ENCODE peak calls at places on chromosomes 5 and 9, in four cellular contexts. A, R, X and L are unnamed samples.

GRCh38 chr5:159456261-159456660 is 126.0 kb upstream of the IL12B start:
- DNase-seq in A (no peak), X (no peak), R (no peak), L (no peak)

GRCh38 chr5:107467137-107467932 is 203.4 kb downstream of the EFNA5 start:
- DNase-seq in X (no peak), A (no peak), R (no peak), L (no peak)

GRCh38 chr5:124735169-124735858 is 11.1 kb downstream of the ZNF608 start:
- DNase-seq in R (peak), X (no peak), A (no peak), L (no peak)

GRCh38 chr5:1093361-1093760 is 18.5 kb downstream of the SLC12A7 start:
- DNase-seq in A (no peak), R (no peak), X (no peak), L (no peak)

GRCh38 chr9:107749787-107750444 is 260.3 kb upstream of the KLF4 start:
- DNase-seq in X (no peak), A (peak), R (peak), L (no peak)

GRCh38 chr9:104767507-104767906 is 3.6 kb downstream of the NIPSNAP3B start:
- DNase-seq in A (no peak), X (no peak), R (no peak), L (no peak)

GRCh38 chr5:50744761-50745160 is 78.3 kb downstream of the PARP8 start:
- DNase-seq in A (no peak), R (no peak), X (peak), L (no peak)

GRCh38 chr5:35247645-35248034 is 17.4 kb upstream of the PRLR start:
- DNase-seq in X (no peak), R (no peak), A (no peak), L (no peak)

GRCh38 chr5:16483361-16483760 is 17.8 kb upstream of the ZNF622 start:
- DNase-seq in R (no peak), X (no peak), A (no peak), L (no peak)

DNA sequence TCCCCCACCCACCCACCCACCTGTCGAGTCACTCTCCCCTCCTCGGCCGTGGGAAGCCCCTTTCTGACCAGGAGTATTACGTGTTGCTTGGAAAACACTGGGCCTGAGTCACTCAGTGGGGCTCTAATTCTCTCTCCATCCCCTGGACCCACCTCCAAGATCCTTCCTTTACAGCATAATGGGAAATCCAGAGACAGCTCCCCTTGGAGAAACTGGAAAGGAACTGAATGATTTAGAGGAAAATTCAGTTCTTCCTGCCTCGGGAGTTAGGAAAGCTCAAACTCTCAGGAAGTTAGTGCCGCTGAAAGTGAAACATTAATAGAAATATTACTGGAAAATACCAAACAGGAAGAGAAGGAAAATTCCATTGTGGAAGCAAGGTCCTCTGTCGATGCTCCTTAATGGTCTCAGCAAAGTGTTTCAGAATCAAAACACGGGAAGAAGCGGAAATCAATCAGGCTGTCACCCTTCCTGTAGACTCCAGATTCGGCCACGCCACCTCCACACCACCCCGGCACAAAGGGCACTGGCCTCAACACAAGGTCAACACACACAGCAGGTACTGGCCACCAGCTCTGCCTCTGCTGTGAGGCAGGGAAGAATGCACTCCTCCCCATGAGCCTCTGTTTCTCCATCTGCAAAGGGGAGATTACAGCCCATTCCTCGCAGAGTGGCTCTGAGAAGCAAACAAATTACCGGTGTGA is 9.6 kb downstream of the SHB start:
- DNase-seq in R (no peak), X (no peak), A (peak), L (no peak)
- TF ChIP-seq YY1 in R (no peak), X (no peak), A (peak), L (no peak)

DNA sequence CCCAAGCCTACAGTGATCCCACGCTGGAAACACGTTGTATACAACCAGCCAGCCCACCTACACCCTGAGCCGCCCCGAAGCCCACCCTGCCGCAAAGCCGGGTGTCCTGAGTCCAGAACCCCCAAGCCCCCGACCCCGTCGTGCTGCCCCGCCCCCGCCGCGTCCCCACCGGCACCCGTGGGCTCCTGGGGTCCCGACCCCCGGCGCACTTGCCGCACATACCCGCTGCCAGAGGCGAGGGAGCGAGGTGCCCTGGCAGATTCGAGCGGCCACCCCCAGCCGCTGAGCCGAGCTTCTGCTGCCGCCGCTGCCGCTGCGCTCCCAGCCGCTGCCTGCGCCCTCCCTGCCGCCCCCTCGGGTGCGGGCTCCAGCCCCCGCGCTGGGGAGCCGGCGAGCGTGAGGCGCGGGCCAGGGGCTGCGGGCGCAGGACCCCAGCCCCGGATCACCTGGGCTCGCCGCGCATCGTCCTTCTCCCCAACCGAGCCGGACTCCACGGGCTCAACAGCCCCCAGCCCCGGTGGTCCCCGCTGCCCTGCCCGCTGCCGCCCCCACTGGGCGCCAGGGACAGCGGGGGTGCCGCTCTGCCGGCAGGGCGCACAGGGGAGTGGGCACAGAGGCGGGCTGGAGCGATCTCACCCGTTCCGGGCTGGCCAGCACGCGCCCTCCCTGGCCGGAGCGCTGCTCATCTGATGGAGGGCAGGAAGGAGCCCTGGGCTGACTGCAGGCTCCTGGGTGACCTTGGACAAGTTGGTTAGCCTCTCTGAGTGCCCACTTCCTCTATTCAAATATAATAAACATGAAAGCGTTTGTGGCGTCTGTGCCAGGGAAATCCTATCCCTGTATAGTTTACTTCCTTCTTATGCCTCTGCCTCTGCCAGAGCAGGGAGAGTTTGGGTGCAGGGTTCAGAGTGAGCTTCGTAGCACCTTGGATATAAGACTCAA is at the start of gene HTR4:
- DNase-seq in R (peak), A (no peak), X (no peak), L (no peak)
- H3K4me3 ChIP-seq in R (peak), A (no peak), X (no peak), L (peak)

GRCh38 chr5:141825241-141825671 is 53.0 kb downstream of the PCDH1 start:
- DNase-seq in R (no peak), A (no peak), X (no peak), L (no peak)

GRCh38 chr5:141824717-141825116 is 53.5 kb downstream of the PCDH1 start:
- DNase-seq in A (no peak), R (no peak), X (no peak), L (no peak)

GRCh38 chr5:141822134-141822533 is 56.1 kb downstream of the PCDH1 start:
- DNase-seq in X (no peak), A (no peak), R (no peak), L (no peak)

GRCh38 chr5:141823056-141823455 is 55.2 kb downstream of the PCDH1 start:
- DNase-seq in X (no peak), R (no peak), A (no peak), L (no peak)

DNA sequence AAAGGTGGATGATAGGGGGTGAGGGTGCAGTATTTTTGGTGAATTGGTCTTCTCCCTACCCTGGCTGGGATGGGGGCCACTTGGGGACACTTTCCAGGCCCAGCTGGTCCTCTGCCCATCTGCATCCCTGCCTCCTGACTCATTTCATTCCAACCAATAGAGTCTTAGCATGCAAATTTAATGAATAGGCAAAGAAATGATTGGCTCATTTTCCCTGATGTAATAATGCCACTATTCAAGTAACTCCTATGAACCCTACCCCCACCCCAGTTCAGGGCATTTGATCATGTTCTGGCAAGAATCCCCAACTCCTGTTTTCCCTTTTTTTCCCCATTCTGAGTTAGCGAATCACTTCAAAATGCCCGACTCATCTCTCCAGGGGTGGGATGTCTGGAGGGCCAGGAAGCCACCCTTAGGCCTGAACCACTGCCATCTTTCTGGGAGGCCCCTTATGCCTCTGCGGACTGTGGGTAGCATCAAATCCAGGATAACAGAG is 56.7 kb downstream of the PCDH1 start:
- DNase-seq in R (no peak), X (no peak), A (no peak), L (no peak)
- TF ChIP-seq SUZ12 in R (no peak), X (no peak), A (no peak), L (no peak)

DNA sequence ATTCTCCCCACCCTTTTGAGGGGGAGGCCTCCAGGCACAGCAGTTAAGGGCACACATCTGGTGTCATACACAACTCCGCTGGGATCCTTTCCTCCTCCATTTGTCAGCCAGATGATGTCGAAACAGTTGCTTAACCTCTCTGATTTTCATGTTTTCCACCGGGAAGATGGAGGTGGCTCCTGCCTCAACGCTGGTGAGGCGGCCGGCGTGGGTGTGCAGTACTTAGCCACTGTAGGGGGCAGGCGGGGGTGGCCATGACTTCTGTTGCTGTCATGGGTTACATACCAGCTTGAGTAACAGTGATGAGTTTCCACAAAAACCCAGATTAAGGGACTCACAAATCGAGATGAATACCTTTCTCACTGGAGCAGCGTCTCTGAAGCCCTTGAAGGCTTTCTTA is 63.1 kb upstream of the EPB41L4B start:
- DNase-seq in X (no peak), R (no peak), A (no peak), L (no peak)
- TF ChIP-seq YY1 in X (no peak), R (no peak), A (no peak), L (no peak)

GRCh38 chr9:121821326-121821725 is 169.9 kb downstream of the DAB2IP start:
- DNase-seq in X (no peak), A (no peak), R (no peak), L (no peak)

GRCh38 chr9:121824651-121825480 is 173.4 kb downstream of the DAB2IP start:
- DNase-seq in R (peak), A (peak), X (no peak), L (no peak)

GRCh38 chr9:121823451-121824169 is 172.2 kb downstream of the DAB2IP start:
- DNase-seq in X (no peak), R (peak), A (no peak), L (no peak)

GRCh38 chr9:121820286-121821005 is 169.0 kb downstream of the DAB2IP start:
- DNase-seq in R (peak), X (no peak), A (no peak), L (no peak)

DNA sequence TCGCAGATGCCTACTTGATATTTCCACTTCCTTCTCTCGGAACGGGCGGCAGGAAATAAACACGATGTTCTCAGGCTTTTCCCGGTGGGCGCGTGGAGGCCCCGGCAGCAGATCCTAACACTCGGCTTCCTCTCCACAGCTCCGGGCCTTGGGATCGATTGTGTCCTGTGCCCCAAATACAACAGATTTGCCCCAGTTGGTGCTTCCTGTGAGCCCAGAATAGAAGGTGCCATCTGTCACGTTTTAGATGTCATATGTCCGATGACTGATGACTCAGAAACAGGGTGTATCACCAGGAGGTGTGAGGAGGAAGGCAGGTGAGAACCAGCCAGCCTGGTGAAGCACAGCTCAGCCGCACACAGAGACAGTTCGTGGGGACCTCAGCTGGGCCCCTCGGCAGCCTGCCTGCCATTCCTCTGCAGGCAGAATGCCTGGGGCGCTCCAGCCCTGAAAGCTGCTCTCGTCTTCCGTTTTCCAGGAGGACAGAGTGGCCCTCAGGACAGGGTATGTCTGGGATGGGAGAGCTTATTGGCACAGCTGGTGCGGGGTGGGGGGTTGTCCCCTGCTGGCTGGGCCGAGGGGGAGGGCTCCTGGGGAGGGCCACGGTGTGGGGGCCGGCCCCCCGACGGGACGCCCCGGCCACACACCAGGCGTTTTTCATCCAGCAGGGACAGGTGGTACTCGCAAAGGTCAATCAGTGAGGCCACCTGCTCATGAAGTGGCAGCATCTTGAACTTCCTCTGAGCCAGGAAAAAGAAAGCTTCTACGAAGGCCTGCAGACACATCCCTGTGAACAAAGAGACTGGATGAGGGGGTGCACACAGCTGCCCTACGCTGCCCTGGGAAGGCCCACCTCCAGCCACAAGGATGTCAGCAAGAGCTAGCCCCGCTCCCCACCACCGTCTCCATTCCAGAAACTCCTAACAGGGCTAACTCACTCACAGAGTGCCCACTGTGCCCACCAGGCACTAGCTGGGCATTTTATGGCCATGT is 171.0 kb downstream of the DAB2IP start:
- DNase-seq in R (peak), X (no peak), A (no peak), L (no peak)
- H3K4me3 ChIP-seq in R (no peak), X (no peak), A (no peak), L (no peak)

GRCh38 chr5:40386293-40386692 is 293.4 kb upstream of the PTGER4 start:
- DNase-seq in R (no peak), A (no peak), X (peak), L (no peak)
- TF ChIP-seq SUZ12 in R (no peak), A (no peak), X (no peak), L (no peak)

GRCh38 chr5:163504091-163504931 is 1.1 kb upstream of the MAT2B start:
- DNase-seq in R (no peak), X (no peak), A (peak), L (no peak)
- TF ChIP-seq YY1 in R (no peak), X (no peak), A (no peak), L (no peak)

DNA sequence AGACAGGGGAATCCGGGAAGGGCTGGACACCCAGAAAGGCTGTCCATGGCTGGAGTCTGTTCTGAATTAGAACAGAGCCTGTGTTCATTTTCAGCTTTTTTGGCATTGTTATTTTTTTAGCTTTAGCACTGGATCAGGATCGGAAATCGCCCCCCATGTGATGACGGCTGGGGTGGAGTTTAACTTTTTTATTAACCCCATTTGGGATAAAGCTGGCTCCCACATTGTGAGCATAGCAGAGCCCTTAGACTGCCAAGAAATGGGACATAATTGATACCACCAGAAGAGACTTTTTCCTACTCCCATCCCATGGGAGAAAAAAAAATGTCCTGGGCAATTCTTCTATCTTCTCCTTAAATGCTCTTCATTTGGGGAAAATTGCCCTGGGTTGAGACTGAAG is 52.4 kb downstream of the SLIT3 start:
- DNase-seq in R (no peak), A (no peak), X (no peak), L (no peak)
- H3K4me3 ChIP-seq in R (no peak), A (no peak), X (no peak), L (no peak)

GRCh38 chr9:26310294-26310693 is 582.3 kb downstream of the CAAP1 start:
- DNase-seq in A (no peak), X (no peak), R (no peak), L (no peak)
- TF ChIP-seq SUZ12 in A (no peak), X (no peak), R (no peak), L (no peak)